ENCODE peak calls at places on chromosomes 13 and 19, in six cellular contexts. S, T, E, Y, Z and W are unnamed samples.
A peak's percentile ranks its signal among the peaks of the same experiment; 100 is the strongest.

GRCh38 chr13:32048816-32049215 is 17.2 kb downstream of the FRY start:
- DNase-seq in T (no peak), Z (no peak), S (no peak), Y (no peak), E (no peak), W (no peak)

GRCh38 chr13:102993348-102993747 is 72.9 kb downstream of the SLC10A2 start:
- DNase-seq in S (no peak), E (no peak), Y (no peak), T (no peak), Z (no peak), W (no peak)

GRCh38 chr19:15498910-15499309 is 9.4 kb upstream of the CYP4F22 start:
- DNase-seq in Z (no peak), T (no peak), Y (no peak), S (no peak), E (no peak), W (no peak)

GRCh38 chr13:95643814-95644598 is 500 bp downstream of the DZIP1 start:
- DNase-seq in T (peak; percentile 37), E (peak; percentile 33), Z (no peak), S (peak; percentile 17), Y (no peak), W (no peak)

GRCh38 chr13:25468330-25469178 is 96.8 kb downstream of the ATP8A2 start:
- DNase-seq in E (no peak), Y (no peak), Z (no peak), T (peak; percentile 20), S (peak; percentile 10), W (no peak)

GRCh38 chr19:33458171-33458633 is 63.4 kb downstream of the PEPD start:
- DNase-seq in Y (no peak), Z (no peak), S (no peak), T (no peak), E (no peak), W (no peak)

GRCh38 chr13:107099661-107100060 is 531.7 kb upstream of the ARGLU1 start:
- DNase-seq in E (no peak), Z (no peak), T (peak; percentile 83), Y (no peak), S (no peak), W (no peak)

GRCh38 chr13:45331123-45331619 is 9.8 kb downstream of the TPT1 start:
- DNase-seq in S (no peak), E (no peak), Z (no peak), T (no peak), Y (no peak), W (no peak)

GRCh38 chr13:106329941-106330340 is 205.5 kb downstream of the EFNB2 start:
- DNase-seq in Z (no peak), E (no peak), S (no peak), T (no peak), Y (no peak), W (no peak)

GRCh38 chr13:24290280-24290932 is 19.0 kb upstream of the C1QTNF9 start:
- DNase-seq in Y (no peak), T (no peak), E (no peak), Z (no peak), S (no peak), W (no peak)

GRCh38 chr13:33053397-33054066 is 37.3 kb downstream of the KL start:
- DNase-seq in E (no peak), Z (no peak), Y (no peak), T (peak; percentile 73), S (no peak), W (no peak)

GRCh38 chr13:104140557-104140956 is 1074.3 kb upstream of the SLC10A2 start:
- DNase-seq in T (peak; percentile 64), E (no peak), Y (no peak), Z (no peak), S (no peak), W (no peak)

GRCh38 chr13:44680746-44681355 is 104.7 kb upstream of the TSC22D1 start:
- DNase-seq in S (no peak), Z (no peak), E (no peak), T (no peak), Y (no peak), W (no peak)

GRCh38 chr19:45164577-45165335 is 4.0 kb upstream of the NKPD1 start:
- DNase-seq in Z (no peak), T (peak; percentile 55), S (peak; percentile 47), Y (peak; percentile 76), E (peak; percentile 40), W (peak; percentile 67)

GRCh38 chr13:64332048-64332447 is 2898.1 kb downstream of the PCDH9 start:
- DNase-seq in Z (no peak), S (no peak), T (peak; percentile 18), E (no peak), Y (no peak), W (no peak)

GRCh38 chr13:110507678-110508381 is 53.7 kb downstream of the RAB20 start:
- DNase-seq in T (no peak), E (no peak), Y (peak; percentile 45), Z (no peak), S (peak; percentile 46), W (no peak)

GRCh38 chr13:101258071-101258470 is 158.2 kb downstream of the NALCN start:
- DNase-seq in Y (no peak), Z (no peak), T (peak; percentile 94), S (no peak), E (no peak), W (no peak)

GRCh38 chr13:99973786-99974185 is 2.2 kb upstream of the ZIC5 start:
- DNase-seq in Y (no peak), E (no peak), Z (no peak), T (no peak), S (no peak), W (no peak)

DNA sequence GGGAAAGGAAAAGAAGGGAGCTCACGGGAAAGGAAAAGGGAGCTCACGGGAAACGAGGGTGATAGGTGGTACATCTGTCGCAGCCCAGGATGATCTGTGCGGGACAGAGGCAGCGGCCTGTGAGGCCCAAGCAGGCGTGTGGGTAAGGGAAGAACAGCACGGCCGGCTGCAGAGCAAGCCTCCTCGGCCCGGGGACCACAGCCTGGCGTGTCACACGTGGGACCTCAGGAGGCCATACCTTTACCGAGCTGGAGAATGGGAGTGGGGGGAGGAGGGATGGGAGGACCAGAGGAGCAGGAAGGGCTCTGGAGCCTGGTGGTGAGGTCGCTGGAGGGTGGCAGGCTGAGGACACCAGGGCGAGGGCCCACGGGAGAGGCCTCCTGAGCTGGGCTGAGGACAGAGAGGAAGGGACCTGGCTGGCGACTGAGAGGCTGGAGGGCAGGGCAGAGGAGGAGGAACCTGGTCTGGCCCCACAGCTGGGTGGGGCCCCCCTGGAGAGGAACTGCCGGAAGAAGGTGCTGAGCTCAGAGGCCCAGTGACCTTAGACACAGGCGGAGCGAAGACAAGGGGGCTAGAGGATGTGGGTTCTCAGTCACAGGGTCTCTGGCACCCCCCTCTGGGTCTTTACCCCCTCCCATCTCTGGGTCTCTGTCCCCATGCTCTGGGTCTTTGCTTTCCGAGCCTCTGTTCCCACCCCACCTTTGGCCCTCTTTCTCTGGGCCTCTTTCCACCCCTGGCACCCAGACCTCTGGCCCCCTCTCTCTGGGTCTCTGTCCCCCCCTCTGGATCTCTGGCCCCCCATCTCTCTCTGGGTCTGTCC is 2.9 kb upstream of the FTL start:
- DNase-seq in E (peak; percentile 52), Z (no peak), S (peak; percentile 67), Y (peak; percentile 79), T (no peak), W (no peak)
- H3K4me3 ChIP-seq in E (no peak overlapping the region), Z (no peak overlapping the region), S (no peak overlapping the region), Y (no peak overlapping the region), T (no peak overlapping the region), W (no peak overlapping the region)

DNA sequence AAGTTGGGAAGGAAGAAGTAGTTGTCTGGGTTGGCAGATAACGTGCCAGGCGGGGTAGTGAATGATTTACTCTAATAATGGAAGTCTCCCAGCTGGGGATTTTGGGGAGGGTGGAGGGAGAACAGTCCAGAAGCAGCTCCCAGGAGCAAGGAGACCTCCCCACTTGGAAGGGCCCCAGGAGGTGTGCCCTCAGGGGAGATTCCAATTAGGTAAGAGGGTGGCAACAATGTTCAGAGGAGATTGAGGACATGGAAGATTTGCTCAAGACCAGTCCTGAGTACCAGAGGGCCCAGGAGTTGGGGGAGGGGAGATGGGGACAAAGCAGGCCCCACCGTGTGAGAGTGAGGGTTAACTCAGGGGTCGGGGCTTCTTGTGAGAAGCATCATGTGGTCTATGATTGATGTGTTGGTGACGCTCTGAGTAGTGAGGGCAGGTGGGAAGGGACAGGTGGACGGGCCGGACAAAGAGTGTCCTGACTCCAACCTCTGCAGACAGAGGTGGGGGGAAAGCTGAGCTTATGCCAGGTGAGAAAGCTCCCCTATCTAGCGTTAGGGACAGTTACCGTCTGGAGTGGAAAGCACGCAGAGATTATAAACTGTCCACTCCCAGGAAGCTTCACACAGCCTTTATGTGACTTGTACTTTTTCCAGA is 3.5 kb downstream of the SPINT2 start:
- DNase-seq in Z (no peak), E (no peak), T (no peak), Y (peak; percentile 62), S (no peak), W (no peak)
- H3K27ac ChIP-seq in Z (peak overlapping the region; percentile 100), E (no peak overlapping the region), T (no peak overlapping the region), Y (peak overlapping the region; percentile 57), S (no peak overlapping the region), W (no peak overlapping the region)

GRCh38 chr13:49908637-49909036 is 27.5 kb downstream of the SPRYD7 start:
- DNase-seq in Y (no peak), E (no peak), T (no peak), S (no peak), Z (no peak), W (no peak)
- TF ChIP-seq CTCF in Y (no peak), E (no peak), T (no peak), S (no peak), Z (no peak), W (no peak)

GRCh38 chr19:41995959-41996797 is 2.1 kb upstream of the ATP1A3 start:
- DNase-seq in Z (no peak), Y (no peak), S (no peak), E (no peak), T (no peak), W (no peak)

GRCh38 chr19:41997851-41998229 is 3.8 kb upstream of the ATP1A3 start:
- DNase-seq in S (no peak), Z (no peak), T (no peak), E (no peak), Y (no peak), W (no peak)

GRCh38 chr19:41999071-41999877 is 5.2 kb upstream of the ATP1A3 start:
- DNase-seq in T (no peak), S (no peak), E (no peak), Z (no peak), Y (no peak), W (no peak)

GRCh38 chr19:41998246-41999020 is 4.4 kb upstream of the ATP1A3 start:
- DNase-seq in S (no peak), Z (no peak), E (no peak), Y (no peak), T (no peak), W (no peak)

DNA sequence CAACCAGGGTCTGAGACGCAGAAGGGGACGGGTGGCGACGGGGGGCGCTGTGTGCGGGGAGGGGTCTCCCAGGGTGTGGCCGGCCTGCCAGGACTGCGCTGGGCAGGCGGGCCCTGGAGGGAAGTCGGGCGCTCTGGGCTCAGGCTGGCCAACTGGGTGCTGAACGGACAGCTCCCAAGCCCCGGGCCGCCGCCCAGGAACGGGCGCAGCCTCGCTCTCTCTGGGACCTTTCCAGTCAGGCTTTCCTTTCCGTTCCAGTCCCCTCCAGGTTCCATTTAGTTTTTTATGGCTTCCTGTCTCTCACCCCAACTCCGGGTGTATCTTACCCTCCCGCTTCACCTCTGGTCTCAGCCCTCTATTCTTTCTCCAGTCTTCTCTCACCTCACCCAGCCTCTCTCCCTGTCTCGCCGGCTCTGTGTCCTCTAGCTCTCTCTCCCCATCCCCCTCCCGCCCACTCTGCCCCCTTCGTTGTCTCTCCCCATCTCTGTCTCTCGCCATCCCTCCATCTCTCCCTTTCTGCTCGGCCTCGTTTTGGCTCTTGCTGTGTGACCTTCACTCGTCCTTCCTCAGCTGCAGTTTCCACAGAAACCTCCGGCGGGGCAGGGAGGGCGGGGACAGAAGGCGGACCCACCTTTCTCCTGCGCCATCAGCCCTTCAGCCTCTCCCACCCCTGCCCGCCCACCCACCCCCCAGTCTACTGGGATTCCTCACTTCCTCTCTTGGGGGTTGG is 3.3 kb upstream of the ATP1A3 start:
- DNase-seq in Z (no peak), E (peak; percentile 37), T (peak; percentile 10), S (no peak), Y (no peak), W (no peak)
- H3K4me3 ChIP-seq in Z (no peak overlapping the region), E (no peak overlapping the region), T (no peak overlapping the region), S (no peak overlapping the region), Y (no peak overlapping the region), W (peak overlapping the region; percentile 15)